ENCODE peak calls at places on chromosomes 1 and 21, in eight cellular contexts. A is neural progenitor cell; V is T-helper 1 cell; T is ecto neural progenitor cell; P is activated CD4-positive, alpha-beta T cell treated with anti-CD3 and anti-CD28 coated beads, Interleukin-2, amount 50 U/mL, for 1 hour; F is CD4-positive, CD25-positive, alpha-beta regulatory T cell; X is H4; M is SK-N-SH. E is an unnamed sample.

GRCh38 chr1:15409400-15410222 is at the start of gene EFHD2:
- DNase-seq in A (peak), V (peak), T (peak), P (peak), F (peak), X (peak), M (peak), E (no peak)

GRCh38 chr1:112840631-112841624 is 115.1 kb downstream of the SLC16A1 start:
- DNase-seq in A (peak), V (no peak), T (no peak), P (no peak), F (peak), X (peak), M (no peak), E (no peak)

GRCh38 chr1:245234217-245235120 is 79.7 kb downstream of the KIF26B start:
- DNase-seq in A (peak), V (no peak), T (peak), P (no peak), F (no peak), X (no peak), M (no peak), E (no peak)

GRCh38 chr1:231550448-231550781 is 21.9 kb downstream of the TSNAX start:
- DNase-seq in A (peak), V (no peak), T (no peak), P (peak), F (peak), X (no peak), M (peak), E (no peak)

GRCh38 chr1:94863297-94863911 is 43.2 kb downstream of the SLC44A3 start:
- DNase-seq in A (no peak), V (no peak), T (no peak), P (no peak), F (no peak), X (peak), M (no peak), E (no peak)

GRCh38 chr21:38965910-38966504 is 160.3 kb downstream of the ETS2 start:
- DNase-seq in A (peak), V (no peak), T (peak), P (no peak), F (no peak), X (peak), M (peak), E (no peak)

GRCh38 chr1:78047631-78048030 is 1.9 kb downstream of the GIPC2 start:
- DNase-seq in A (no peak), V (no peak), T (no peak), P (no peak), F (no peak), X (no peak), M (no peak), E (no peak)

GRCh38 chr1:81305997-81306452 is 494.7 kb upstream of the ADGRL2 start:
- DNase-seq in A (peak), V (no peak), T (peak), P (no peak), F (no peak), X (peak), M (peak), E (peak)

GRCh38 chr1:207145401-207146058 is 41.5 kb downstream of the C4BPA start:
- DNase-seq in A (no peak), V (no peak), T (no peak), P (no peak), F (no peak), X (no peak), M (no peak), E (no peak)

GRCh38 chr1:116153692-116154031 is 42.5 kb downstream of the MAB21L3 start:
- DNase-seq in A (no peak), V (no peak), T (no peak), P (no peak), F (no peak), X (no peak), M (no peak), E (no peak)

GRCh38 chr1:23330846-23331245 is 13.2 kb downstream of the HNRNPR start:
- DNase-seq in A (no peak), V (no peak), T (no peak), P (no peak), F (no peak), X (no peak), M (no peak), E (no peak)

GRCh38 chr1:18553388-18553787 is 72.7 kb downstream of the KLHDC7A start:
- DNase-seq in A (no peak), V (no peak), T (no peak), P (no peak), F (no peak), X (no peak), M (no peak), E (no peak)

GRCh38 chr1:218463194-218464156 is 118.3 kb downstream of the TGFB2 start:
- DNase-seq in A (peak), V (no peak), T (no peak), P (no peak), F (no peak), X (no peak), M (peak), E (no peak)

GRCh38 chr1:200410566-200410878 is 686 bp upstream of the ZNF281 start:
- DNase-seq in A (peak), V (no peak), T (no peak), P (no peak), F (peak), X (no peak), M (peak), E (no peak)

GRCh38 chr1:1309525-1310385 is 1.4 kb downstream of the PUSL1 start:
- DNase-seq in A (no peak), V (no peak), T (no peak), P (no peak), F (no peak), X (no peak), M (no peak), E (no peak)

GRCh38 chr1:41420877-41421276 is 59.6 kb downstream of the FOXO6 start:
- DNase-seq in A (no peak), V (no peak), T (no peak), P (no peak), F (no peak), X (no peak), M (no peak), E (no peak)

GRCh38 chr1:43847882-43848281 is 85.7 kb upstream of the ARTN start:
- DNase-seq in A (no peak), V (no peak), T (no peak), P (no peak), F (no peak), X (no peak), M (no peak), E (no peak)

GRCh38 chr1:158146165-158146564 is 34.5 kb upstream of the CD1D start:
- DNase-seq in A (no peak), V (no peak), T (no peak), P (no peak), F (no peak), X (peak), M (no peak), E (no peak)

GRCh38 chr1:22143065-22143514 is at the start of gene WNT4:
- DNase-seq in A (peak), V (no peak), T (peak), P (peak), F (peak), X (no peak), M (peak), E (no peak)

GRCh38 chr1:7036393-7036792 is 251.1 kb downstream of the CAMTA1 start:
- DNase-seq in A (no peak), V (no peak), T (no peak), P (no peak), F (no peak), X (no peak), M (no peak), E (no peak)

GRCh38 chr1:32390904-32391480 is 3.2 kb downstream of the BSDC1 start:
- DNase-seq in A (no peak), V (no peak), T (no peak), P (no peak), F (no peak), X (no peak), M (no peak), E (no peak)

GRCh38 chr1:43339584-43340232 is 2.1 kb downstream of the MPL start:
- DNase-seq in A (no peak), V (no peak), T (no peak), P (no peak), F (no peak), X (no peak), M (no peak), E (no peak)

GRCh38 chr21:33308586-33309490 is 15.9 kb upstream of the IFNAR1 start:
- DNase-seq in A (no peak), V (no peak), T (no peak), P (peak), F (no peak), X (peak), M (peak), E (no peak)

GRCh38 chr1:170162385-170163226 is 16.8 kb downstream of the NTMT2 start:
- DNase-seq in A (peak), V (no peak), T (peak), P (no peak), F (no peak), X (peak), M (no peak), E (peak)

GRCh38 chr1:1539310-1540014 is 962 bp downstream of the TMEM240 start:
- DNase-seq in A (peak), V (no peak), T (peak), P (no peak), F (no peak), X (no peak), M (peak), E (no peak)

GRCh38 chr1:10803971-10804820 is 7.8 kb upstream of the CASZ1 start:
- DNase-seq in A (no peak), V (no peak), T (no peak), P (no peak), F (no peak), X (no peak), M (no peak), E (no peak)

GRCh38 chr1:115654663-115655306 is 13.0 kb downstream of the VANGL1 start:
- DNase-seq in A (no peak), V (no peak), T (no peak), P (no peak), F (no peak), X (no peak), M (no peak), E (no peak)

GRCh38 chr1:216815239-216815955 is 92.2 kb upstream of the ESRRG start:
- DNase-seq in A (peak), V (no peak), T (no peak), P (no peak), F (no peak), X (peak), M (no peak), E (peak)

GRCh38 chr1:219174672-219175564 is 1.2 kb downstream of the LYPLAL1 start:
- DNase-seq in A (peak), V (no peak), T (no peak), P (peak), F (peak), X (peak), M (no peak), E (peak)

GRCh38 chr1:206109718-206110117 is 7.5 kb downstream of the AVPR1B start:
- DNase-seq in A (no peak), V (no peak), T (no peak), P (no peak), F (no peak), X (no peak), M (no peak), E (no peak)

GRCh38 chr21:16554522-16554921 is 824.7 kb downstream of the USP25 start:
- DNase-seq in A (no peak), V (no peak), T (no peak), P (no peak), F (no peak), X (no peak), M (peak), E (no peak)

GRCh38 chr1:40017951-40018575 is 22.5 kb upstream of the CAP1 start:
- DNase-seq in A (no peak), V (no peak), T (no peak), P (no peak), F (no peak), X (no peak), M (no peak), E (no peak)

GRCh38 chr1:151508721-151509292 is 2.4 kb upstream of the CGN start:
- DNase-seq in A (no peak), V (no peak), T (no peak), P (no peak), F (no peak), X (no peak), M (no peak), E (no peak)

GRCh38 chr21:41247976-41248545 is 68.5 kb upstream of the FAM3B start:
- DNase-seq in A (no peak), V (no peak), T (no peak), P (no peak), F (no peak), X (no peak), M (no peak), E (no peak)

GRCh38 chr1:27087371-27087941 is 67.5 kb downstream of the SLC9A1 start:
- DNase-seq in A (no peak), V (no peak), T (no peak), P (no peak), F (no peak), X (no peak), M (no peak), E (no peak)

GRCh38 chr1:21914880-21915640 is 22.1 kb downstream of the HSPG2 start:
- DNase-seq in A (no peak), V (no peak), T (no peak), P (no peak), F (no peak), X (no peak), M (peak), E (no peak)

GRCh38 chr1:3017440-3018050 is 3.7 kb upstream of the ACTRT2 start:
- DNase-seq in A (no peak), V (no peak), T (no peak), P (no peak), F (no peak), X (no peak), M (no peak), E (no peak)

GRCh38 chr1:34603594-34603993 is 151.3 kb upstream of the GJB5 start:
- DNase-seq in A (no peak), V (no peak), T (no peak), P (no peak), F (no peak), X (no peak), M (no peak), E (no peak)

GRCh38 chr1:3390291-3390690 is 64.2 kb upstream of the ARHGEF16 start:
- DNase-seq in A (no peak), V (no peak), T (no peak), P (no peak), F (no peak), X (no peak), M (no peak), E (no peak)

GRCh38 chr1:74689800-74690696 is 16.5 kb upstream of the ERICH3 start:
- DNase-seq in A (peak), V (no peak), T (no peak), P (peak), F (peak), X (peak), M (peak), E (peak)

E was measured in AG04450.